ENCODE peak calls at places on chromosomes 3 and 15, in five cellular contexts. W is ovary, K is tibial nerve, P is spleen, C is heart left ventricle. L is an unnamed sample.

GRCh38 chr3:71991051-71991450 is 206.1 kb upstream of the PROK2 start:
- DNase-seq in W (no peak), K (no peak), P (no peak), C (no peak), L (no peak)

GRCh38 chr3:98726084-98726483 is 37.1 kb upstream of the ST3GAL6 start:
- DNase-seq in W (no peak), K (no peak), P (no peak), C (no peak), L (no peak)

GRCh38 chr15:100189849-100190248 is 151.9 kb downstream of the ADAMTS17 start:
- DNase-seq in W (no peak), K (no peak), P (peak), C (no peak), L (no peak)

GRCh38 chr15:85402195-85402921 is 22.0 kb downstream of the AKAP13 start:
- DNase-seq in W (no peak), K (no peak), P (no peak), C (no peak), L (no peak)

GRCh38 chr3:178297204-178297603 is 239.0 kb upstream of the KCNMB2 start:
- DNase-seq in W (no peak), K (no peak), P (no peak), C (no peak), L (peak)

GRCh38 chr15:93121089-93121488 is 32.1 kb upstream of the RGMA start:
- DNase-seq in W (no peak), K (no peak), P (no peak), C (no peak), L (no peak)

GRCh38 chr3:44236485-44236908 is 5.2 kb upstream of the TOPAZ1 start:
- DNase-seq in W (no peak), K (no peak), P (no peak), C (no peak), L (no peak)

GRCh38 chr3:12579919-12580318 is 23.0 kb downstream of the MKRN2 start:
- DNase-seq in W (no peak), K (no peak), P (no peak), C (no peak), L (no peak)

GRCh38 chr3:153273767-153274443 is 111.9 kb downstream of the RAP2B start:
- DNase-seq in W (no peak), K (no peak), P (no peak), C (no peak), L (no peak)

GRCh38 chr15:98954411-98954810 is 53.2 kb downstream of the PGPEP1L start:
- DNase-seq in W (peak), K (peak), P (no peak), C (peak), L (peak)

GRCh38 chr15:62059818-62060115 is 480 bp downstream of the VPS13C start:
- DNase-seq in W (peak), K (peak), P (no peak), C (peak), L (peak)

GRCh38 chr3:57877116-57877515 is 121.0 kb downstream of the SLMAP start:
- DNase-seq in W (no peak), K (no peak), P (no peak), C (no peak), L (no peak)

GRCh38 chr3:23966308-23966707 is 21.2 kb downstream of the NR1D2 start:
- DNase-seq in W (no peak), K (no peak), P (no peak), C (no peak), L (no peak)

GRCh38 chr3:186931487-186932280 is 1.4 kb downstream of the ST6GAL1 start:
- DNase-seq in W (peak), K (no peak), P (peak), C (peak), L (peak)

GRCh38 chr3:65030847-65031463 is 343.2 kb upstream of the ADAMTS9 start:
- DNase-seq in W (no peak), K (no peak), P (no peak), C (no peak), L (no peak)

GRCh38 chr3:18098960-18099587 is 326.1 kb downstream of the SATB1 start:
- DNase-seq in W (no peak), K (no peak), P (no peak), C (no peak), L (no peak)

GRCh38 chr3:106413683-106414082 is 544.9 kb upstream of the CBLB start:
- DNase-seq in W (no peak), K (no peak), P (no peak), C (no peak), L (no peak)

GRCh38 chr15:74866090-74866489 is 7.1 kb downstream of the SCAMP2 start:
- DNase-seq in W (no peak), K (no peak), P (no peak), C (no peak), L (peak)

GRCh38 chr3:175940881-175941280 is 1081.7 kb downstream of the NAALADL2 start:
- DNase-seq in W (no peak), K (no peak), P (peak), C (no peak), L (no peak)

GRCh38 chr15:71424765-71425164 is 309.5 kb downstream of the THSD4 start:
- DNase-seq in W (no peak), K (no peak), P (no peak), C (no peak), L (no peak)

GRCh38 chr15:95024388-95024787 is 793.0 kb downstream of the MCTP2 start:
- DNase-seq in W (peak), K (no peak), P (no peak), C (no peak), L (no peak)

GRCh38 chr15:97023131-97023844 is 692.8 kb downstream of the NR2F2 start:
- DNase-seq in W (no peak), K (no peak), P (no peak), C (no peak), L (no peak)

GRCh38 chr3:38457111-38458003 is 3.7 kb downstream of the ACVR2B start:
- DNase-seq in W (no peak), K (no peak), P (no peak), C (no peak), L (no peak)

GRCh38 chr3:127743676-127744075 is 70.9 kb downstream of the ABTB1 start:
- DNase-seq in W (no peak), K (no peak), P (no peak), C (no peak), L (no peak)

GRCh38 chr15:92178908-92179307 is 214.8 kb upstream of the ST8SIA2 start:
- DNase-seq in W (no peak), K (no peak), P (no peak), C (no peak), L (no peak)

GRCh38 chr3:112364291-112364690 is 31.3 kb downstream of the CD200 start:
- DNase-seq in W (no peak), K (no peak), P (no peak), C (no peak), L (no peak)

GRCh38 chr3:139521811-139522210 is 17.7 kb downstream of the RBP1 start:
- DNase-seq in W (no peak), K (no peak), P (no peak), C (no peak), L (no peak)

GRCh38 chr3:165466856-165467255 is 270.7 kb upstream of the SLITRK3 start:
- DNase-seq in W (no peak), K (no peak), P (no peak), C (no peak), L (no peak)

GRCh38 chr3:197687570-197687969 is 49.1 kb downstream of the RUBCN start:
- DNase-seq in W (no peak), K (no peak), P (no peak), C (no peak), L (no peak)

GRCh38 chr3:190076601-190077444 is 43.9 kb downstream of the P3H2 start:
- DNase-seq in W (no peak), K (no peak), P (no peak), C (peak), L (peak)

GRCh38 chr3:133979553-133979952 is 50.2 kb downstream of the SLCO2A1 start:
- DNase-seq in W (no peak), K (no peak), P (peak), C (no peak), L (no peak)

GRCh38 chr3:133983126-133983525 is 46.6 kb downstream of the SLCO2A1 start:
- DNase-seq in W (no peak), K (no peak), P (no peak), C (no peak), L (no peak)

GRCh38 chr3:133980550-133980949 is 49.2 kb downstream of the SLCO2A1 start:
- DNase-seq in W (no peak), K (no peak), P (no peak), C (no peak), L (no peak)

GRCh38 chr3:133977568-133977967 is 52.2 kb downstream of the SLCO2A1 start:
- DNase-seq in W (no peak), K (no peak), P (peak), C (peak), L (peak)

GRCh38 chr3:133980035-133980434 is 49.7 kb downstream of the SLCO2A1 start:
- DNase-seq in W (no peak), K (no peak), P (no peak), C (no peak), L (no peak)
- TF ChIP-seq CTCF in W (no peak), K (no peak), P (no peak), C (no peak), L (no peak)

DNA sequence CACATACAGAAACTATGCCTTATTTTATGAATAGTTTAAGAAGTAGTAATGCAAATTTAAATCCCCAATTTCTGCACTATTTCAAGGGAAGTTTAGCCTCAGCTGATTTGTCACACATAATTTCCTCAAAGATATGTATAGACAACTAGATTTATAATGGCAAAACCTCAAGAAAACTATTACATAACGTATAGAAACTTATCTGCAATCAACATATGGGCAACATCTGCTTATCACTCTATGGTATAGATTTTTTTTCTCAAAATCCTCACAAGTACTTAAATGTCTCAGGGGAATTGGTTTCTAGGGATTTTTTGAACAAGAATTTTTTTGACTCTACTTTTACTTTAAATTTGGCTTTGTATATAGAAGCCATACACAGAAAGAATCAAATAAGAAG is 7.7 kb upstream of the PTX3 start:
- DNase-seq in W (no peak), K (no peak), P (no peak), C (no peak), L (no peak)
- H3K27ac ChIP-seq in W (no peak), K (no peak), P (no peak), C (no peak), L (no peak)

GRCh38 chr15:48978638-48979037 is 14.9 kb upstream of the SHC4 start:
- DNase-seq in W (no peak), K (no peak), P (no peak), C (no peak), L (no peak)
- TF ChIP-seq POLR2A in W (no peak), K (no peak), P (no peak), C (no peak), L (no peak)

DNA sequence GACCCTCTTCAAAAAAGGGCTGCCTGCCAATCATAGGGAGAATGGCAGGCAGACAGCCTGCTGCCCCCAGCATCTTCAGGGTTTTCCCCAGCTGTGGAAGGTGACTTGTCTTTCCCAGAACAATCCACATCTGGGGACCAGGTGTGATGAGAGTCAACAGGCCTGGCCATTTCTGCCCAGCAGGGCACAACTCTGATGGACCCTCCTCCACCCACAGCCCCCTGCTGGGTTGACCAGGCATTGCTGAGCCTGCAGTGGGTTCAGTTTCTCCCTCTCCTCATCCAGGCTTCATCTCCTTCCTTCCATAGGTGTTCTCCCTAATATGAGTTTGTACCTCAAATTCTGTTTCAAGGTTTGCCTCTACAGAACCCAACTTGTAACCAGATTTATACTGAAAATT is 111.0 kb downstream of the MINAR1 start:
- DNase-seq in W (no peak), K (no peak), P (no peak), C (no peak), L (no peak)
- TF ChIP-seq CTCF in W (no peak), K (no peak), P (no peak), C (no peak), L (no peak)

GRCh38 chr15:57685316-57685715 is 21.2 kb upstream of the POLR2M start:
- DNase-seq in W (no peak), K (no peak), P (no peak), C (no peak), L (no peak)
- H3K27ac ChIP-seq in W (no peak), K (no peak), P (peak), C (peak), L (peak)

GRCh38 chr15:30941520-30941919 is 37.8 kb downstream of the FAN1 start:
- DNase-seq in W (no peak), K (no peak), P (no peak), C (no peak), L (no peak)

GRCh38 chr15:30939161-30939560 is 35.4 kb downstream of the FAN1 start:
- DNase-seq in W (no peak), K (no peak), P (no peak), C (no peak), L (no peak)

GRCh38 chr15:30940359-30940758 is 36.6 kb downstream of the FAN1 start:
- DNase-seq in W (no peak), K (no peak), P (no peak), C (no peak), L (no peak)

GRCh38 chr15:30943654-30944335 is 40.1 kb downstream of the FAN1 start:
- DNase-seq in W (no peak), K (no peak), P (no peak), C (no peak), L (no peak)
- TF ChIP-seq POLR2A in W (no peak), K (no peak), P (no peak), C (no peak), L (no peak)

DNA sequence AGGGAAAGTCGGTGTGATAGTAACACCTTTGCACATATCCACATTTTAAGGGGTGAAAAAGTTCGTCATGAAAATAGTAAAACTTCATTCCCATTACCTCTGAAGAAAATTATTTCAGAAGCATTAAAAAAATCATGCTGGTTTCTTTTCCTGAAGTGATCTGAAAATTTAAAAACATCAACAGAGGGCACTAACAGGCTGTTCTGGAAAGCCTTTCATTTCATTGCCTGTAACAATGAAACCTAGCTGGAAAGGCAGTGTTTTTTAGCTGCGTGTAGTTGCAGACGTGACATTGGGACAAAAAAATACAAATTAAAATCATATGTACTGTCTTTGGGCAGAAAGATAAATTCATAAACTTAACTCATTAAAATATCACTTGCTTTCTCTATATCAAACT is 993.8 kb downstream of the GBE1 start:
- DNase-seq in W (no peak), K (no peak), P (no peak), C (no peak), L (no peak)
- TF ChIP-seq CTCF in W (no peak), K (no peak), P (no peak), C (no peak), L (no peak)

DNA sequence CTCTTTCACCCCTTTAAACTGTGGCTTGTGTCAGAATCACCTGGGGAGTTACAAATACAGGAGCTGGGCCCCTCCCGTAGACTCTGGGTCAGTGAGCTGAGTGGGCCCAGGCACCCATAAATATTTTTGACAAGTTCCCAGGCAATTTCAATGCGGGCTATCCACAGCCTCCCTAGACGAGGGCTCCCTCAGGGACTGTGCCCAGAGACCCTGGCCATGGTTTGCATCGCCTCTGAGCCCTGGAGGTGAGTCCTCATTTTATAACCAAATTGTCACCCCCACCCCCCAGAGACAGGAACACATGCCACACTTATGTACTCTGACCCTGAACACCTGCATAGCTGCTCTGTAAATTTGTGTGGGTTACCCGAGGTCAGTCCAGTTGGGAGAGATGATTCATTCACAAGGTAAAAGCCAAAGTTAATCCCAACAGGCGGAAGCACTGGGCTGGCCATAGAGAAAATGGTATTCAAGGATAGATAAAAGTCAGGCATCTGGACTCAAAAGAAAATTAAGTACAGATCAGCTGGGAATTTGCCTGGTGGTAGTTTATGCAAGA is 146.5 kb upstream of the SLC6A11 start:
- DNase-seq in W (no peak), K (no peak), P (no peak), C (no peak), L (no peak)
- H3K27ac ChIP-seq in W (no peak), K (no peak), P (no peak), C (no peak), L (peak)